ENCODE peak calls at places on chromosome 11, in four cellular contexts. One of them, this sample, is unnamed.

GRCh38 chr11:110433393-110434333 is 3.9 kb downstream of the FDX1 start:
- DNase-seq in K562: no peak
- DNase-seq in endothelial cell of umbilical vein: peak; percentile 47
- DNase-seq in H1: no peak
- DNase-seq in this sample: peak; percentile 39

GRCh38 chr11:118914178-118914918 is 11.4 kb downstream of the BCL9L start:
- DNase-seq in K562: no peak
- DNase-seq in endothelial cell of umbilical vein: no peak
- DNase-seq in H1: no peak
- DNase-seq in this sample: no peak

GRCh38 chr11:108069947-108070346 is 51.4 kb upstream of the ACAT1 start:
- DNase-seq in K562: no peak
- DNase-seq in endothelial cell of umbilical vein: peak; percentile 29
- DNase-seq in H1: no peak
- DNase-seq in this sample: no peak

GRCh38 chr11:15157181-15157580 is 42.5 kb downstream of the INSC start:
- DNase-seq in K562: no peak
- DNase-seq in endothelial cell of umbilical vein: no peak
- DNase-seq in H1: no peak
- DNase-seq in this sample: no peak

GRCh38 chr11:933002-933820 is 7.5 kb downstream of the AP2A2 start:
- DNase-seq in K562: no peak
- DNase-seq in endothelial cell of umbilical vein: no peak
- DNase-seq in H1: no peak
- DNase-seq in this sample: no peak

GRCh38 chr11:75035911-75036536 is 47.3 kb downstream of the NEU3 start:
- DNase-seq in K562: no peak
- DNase-seq in endothelial cell of umbilical vein: no peak
- DNase-seq in H1: peak; percentile 35
- DNase-seq in this sample: no peak

GRCh38 chr11:46339816-46340215 is 7.4 kb upstream of the DGKZ start:
- DNase-seq in K562: no peak
- DNase-seq in endothelial cell of umbilical vein: no peak
- DNase-seq in H1: no peak
- DNase-seq in this sample: no peak

GRCh38 chr11:72591785-72592490 is 82.3 kb downstream of the PDE2A start:
- DNase-seq in K562: no peak
- DNase-seq in endothelial cell of umbilical vein: no peak
- DNase-seq in H1: no peak
- DNase-seq in this sample: no peak

GRCh38 chr11:78158987-78159662 is 19.7 kb upstream of the ALG8 start:
- DNase-seq in K562: no peak
- DNase-seq in endothelial cell of umbilical vein: no peak
- DNase-seq in H1: no peak
- DNase-seq in this sample: no peak

GRCh38 chr11:9077164-9077563 is 14.2 kb downstream of the SCUBE2 start:
- DNase-seq in K562: no peak
- DNase-seq in endothelial cell of umbilical vein: no peak
- DNase-seq in H1: no peak
- DNase-seq in this sample: no peak

GRCh38 chr11:12893787-12894672 is 115.1 kb upstream of the RASSF10 start:
- DNase-seq in K562: peak; percentile 65
- DNase-seq in endothelial cell of umbilical vein: peak; percentile 69
- DNase-seq in H1: peak; percentile 89
- DNase-seq in this sample: peak; percentile 62

GRCh38 chr11:72969894-72970335 is 155.7 kb downstream of the ATG16L2 start:
- DNase-seq in K562: peak; percentile 9
- DNase-seq in endothelial cell of umbilical vein: peak; percentile 53
- DNase-seq in H1: no peak
- DNase-seq in this sample: no peak

GRCh38 chr11:130937051-130937450 is 20.8 kb upstream of the SNX19 start:
- DNase-seq in K562: no peak
- DNase-seq in endothelial cell of umbilical vein: no peak
- DNase-seq in H1: no peak
- DNase-seq in this sample: no peak

GRCh38 chr11:117815262-117815803 is 9.2 kb downstream of the FXYD2 start:
- DNase-seq in K562: no peak
- DNase-seq in endothelial cell of umbilical vein: no peak
- DNase-seq in H1: no peak
- DNase-seq in this sample: no peak

GRCh38 chr11:122322369-122322768 is 206.4 kb upstream of the BLID start:
- DNase-seq in K562: no peak
- DNase-seq in endothelial cell of umbilical vein: no peak
- DNase-seq in H1: no peak
- DNase-seq in this sample: no peak

GRCh38 chr11:2820976-2821375 is 64.6 kb downstream of the CDKN1C start:
- DNase-seq in K562: no peak
- DNase-seq in endothelial cell of umbilical vein: no peak
- DNase-seq in H1: no peak
- DNase-seq in this sample: no peak

GRCh38 chr11:31769241-31769640 is 41.9 kb downstream of the PAX6 start:
- DNase-seq in K562: no peak
- DNase-seq in endothelial cell of umbilical vein: no peak
- DNase-seq in H1: no peak
- DNase-seq in this sample: no peak

GRCh38 chr11:34234086-34234740 is 123.6 kb downstream of the ABTB2 start:
- DNase-seq in K562: peak; percentile 70
- DNase-seq in endothelial cell of umbilical vein: peak; percentile 6
- DNase-seq in H1: peak; percentile 67
- DNase-seq in this sample: no peak

GRCh38 chr11:28836285-28837081 is 728.3 kb downstream of the METTL15 start:
- DNase-seq in K562: no peak
- DNase-seq in endothelial cell of umbilical vein: peak; percentile 81
- DNase-seq in H1: no peak
- DNase-seq in this sample: no peak

GRCh38 chr11:8693010-8693551 is 10.5 kb downstream of the RPL27A start:
- DNase-seq in K562: no peak
- DNase-seq in endothelial cell of umbilical vein: no peak
- DNase-seq in H1: no peak
- DNase-seq in this sample: no peak

GRCh38 chr11:2098691-2099522 is 40.3 kb downstream of the IGF2 start:
- DNase-seq in K562: no peak
- DNase-seq in endothelial cell of umbilical vein: no peak
- DNase-seq in H1: no peak
- DNase-seq in this sample: no peak

GRCh38 chr11:61927501-61927900 is 10.1 kb upstream of the RAB3IL1 start:
- DNase-seq in K562: no peak
- DNase-seq in endothelial cell of umbilical vein: no peak
- DNase-seq in H1: no peak
- DNase-seq in this sample: no peak
- TF ChIP-seq MAX in K562: no peak
- TF ChIP-seq MAX in endothelial cell of umbilical vein: no peak
- TF ChIP-seq MAX in H1: no peak
- TF ChIP-seq MAX in this sample: no peak

DNA sequence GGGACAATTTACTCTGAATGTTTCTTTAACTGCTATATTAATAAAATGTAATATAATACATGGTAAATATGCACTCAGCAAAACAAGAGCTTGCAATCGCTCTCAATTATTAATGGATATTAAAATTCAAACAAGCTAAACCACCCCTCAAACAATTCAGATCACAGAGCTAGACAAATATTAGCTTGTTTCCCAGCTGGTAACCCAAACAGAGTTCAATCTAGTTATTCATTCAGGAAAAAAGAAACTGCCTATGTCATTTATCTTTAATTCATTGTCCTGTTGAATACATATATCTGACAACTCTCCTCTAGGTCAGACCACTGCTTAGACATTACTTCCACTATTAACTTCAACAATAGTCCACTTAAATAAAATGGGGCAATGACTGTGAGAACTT is 78.7 kb downstream of the SERGEF start:
- DNase-seq in K562: no peak
- DNase-seq in endothelial cell of umbilical vein: no peak
- DNase-seq in H1: no peak
- DNase-seq in this sample: no peak
- TF ChIP-seq POLR2AphosphoS5 in K562: no peak
- TF ChIP-seq POLR2AphosphoS5 in endothelial cell of umbilical vein: no peak
- TF ChIP-seq POLR2AphosphoS5 in H1: no peak
- TF ChIP-seq POLR2AphosphoS5 in this sample: no peak

GRCh38 chr11:10317776-10318526 is 13.1 kb downstream of the ADM start:
- DNase-seq in K562: no peak
- DNase-seq in endothelial cell of umbilical vein: no peak
- DNase-seq in H1: no peak
- DNase-seq in this sample: no peak
- H3K27ac ChIP-seq in K562: no peak overlapping the region
- H3K27ac ChIP-seq in endothelial cell of umbilical vein: no peak overlapping the region
- H3K27ac ChIP-seq in H1: no peak overlapping the region
- H3K27ac ChIP-seq in this sample: peak overlapping the region; percentile 96

GRCh38 chr11:43129329-43129728 is 182.5 kb upstream of the API5 start:
- DNase-seq in K562: no peak
- DNase-seq in endothelial cell of umbilical vein: no peak
- DNase-seq in H1: no peak
- DNase-seq in this sample: no peak
- TF ChIP-seq MAX in K562: no peak
- TF ChIP-seq MAX in endothelial cell of umbilical vein: no peak
- TF ChIP-seq MAX in H1: no peak
- TF ChIP-seq MAX in this sample: no peak

This sample was measured in SK-N-SH.